ENCODE peak calls at places on chromosomes 11 and 22, in four cellular contexts. One of them, this sample, is unnamed.

GRCh38 chr11:93267383-93267782 is 63.2 kb upstream of the DEUP1 start:
- DNase-seq in psoas muscle: no peak
- DNase-seq in thyroid gland: peak
- DNase-seq in left lung: peak
- DNase-seq in this sample: peak

GRCh38 chr11:33258631-33259184 is 1.5 kb downstream of the HIPK3 start:
- DNase-seq in psoas muscle: no peak
- DNase-seq in left lung: no peak
- DNase-seq in thyroid gland: peak
- DNase-seq in this sample: no peak

GRCh38 chr11:1168721-1169161 is 11.0 kb downstream of the MUC5AC start:
- DNase-seq in thyroid gland: no peak
- DNase-seq in psoas muscle: no peak
- DNase-seq in left lung: no peak
- DNase-seq in this sample: peak

GRCh38 chr11:119764108-119764874 is 35.3 kb upstream of the NECTIN1 start:
- DNase-seq in left lung: peak
- DNase-seq in psoas muscle: peak
- DNase-seq in thyroid gland: peak
- DNase-seq in this sample: peak

GRCh38 chr11:115433376-115433775 is 70.8 kb downstream of the CADM1 start:
- DNase-seq in thyroid gland: no peak
- DNase-seq in left lung: no peak
- DNase-seq in psoas muscle: no peak
- DNase-seq in this sample: no peak

GRCh38 chr11:65013130-65013691 is 749 bp upstream of the ARL2 start:
- DNase-seq in psoas muscle: peak
- DNase-seq in left lung: peak
- DNase-seq in thyroid gland: peak
- DNase-seq in this sample: peak

GRCh38 chr11:112584674-112585073 is 324.0 kb upstream of the PLET1 start:
- DNase-seq in thyroid gland: no peak
- DNase-seq in psoas muscle: no peak
- DNase-seq in left lung: no peak
- DNase-seq in this sample: no peak

GRCh38 chr11:10488121-10488580 is 33.1 kb downstream of the AMPD3 start:
- DNase-seq in left lung: peak
- DNase-seq in thyroid gland: peak
- DNase-seq in psoas muscle: no peak
- DNase-seq in this sample: no peak

GRCh38 chr22:35315855-35316745 is 16.4 kb downstream of the TOM1 start:
- DNase-seq in left lung: peak
- DNase-seq in psoas muscle: peak
- DNase-seq in thyroid gland: peak
- DNase-seq in this sample: peak

GRCh38 chr11:12092714-12093113 is 17.7 kb upstream of the MICAL2 start:
- DNase-seq in thyroid gland: peak
- DNase-seq in left lung: no peak
- DNase-seq in psoas muscle: no peak
- DNase-seq in this sample: no peak

GRCh38 chr11:82996966-82997606 is 74.6 kb downstream of the RAB30 start:
- DNase-seq in left lung: no peak
- DNase-seq in psoas muscle: no peak
- DNase-seq in thyroid gland: no peak
- DNase-seq in this sample: no peak

GRCh38 chr11:33234397-33235168 is 22.6 kb upstream of the HIPK3 start:
- DNase-seq in thyroid gland: no peak
- DNase-seq in psoas muscle: no peak
- DNase-seq in left lung: no peak
- DNase-seq in this sample: no peak

GRCh38 chr22:36328635-36329216 is 59.0 kb downstream of the MYH9 start:
- DNase-seq in left lung: peak
- DNase-seq in thyroid gland: peak
- DNase-seq in psoas muscle: peak
- DNase-seq in this sample: no peak
- H3K4me3 ChIP-seq in left lung: no peak
- H3K4me3 ChIP-seq in thyroid gland: no peak
- H3K4me3 ChIP-seq in psoas muscle: peak
- H3K4me3 ChIP-seq in this sample: peak

GRCh38 chr22:36425977-36426523 is 38.3 kb upstream of the MYH9 start:
- DNase-seq in left lung: peak
- DNase-seq in psoas muscle: peak
- DNase-seq in thyroid gland: no peak
- DNase-seq in this sample: peak
- H3K27ac ChIP-seq in left lung: peak
- H3K27ac ChIP-seq in psoas muscle: no peak
- H3K27ac ChIP-seq in thyroid gland: no peak
- H3K27ac ChIP-seq in this sample: peak

GRCh38 chr11:118175600-118176399 is 639 bp downstream of the SCN2B start:
- DNase-seq in left lung: no peak
- DNase-seq in thyroid gland: no peak
- DNase-seq in psoas muscle: no peak
- DNase-seq in this sample: no peak
- H3K4me3 ChIP-seq in left lung: peak
- H3K4me3 ChIP-seq in thyroid gland: peak
- H3K4me3 ChIP-seq in psoas muscle: peak
- H3K4me3 ChIP-seq in this sample: peak

GRCh38 chr11:126432525-126432924 is 77.0 kb downstream of the ST3GAL4 start:
- DNase-seq in left lung: no peak
- DNase-seq in psoas muscle: no peak
- DNase-seq in thyroid gland: no peak
- DNase-seq in this sample: no peak

GRCh38 chr11:126430581-126431320 is 75.3 kb downstream of the ST3GAL4 start:
- DNase-seq in left lung: no peak
- DNase-seq in psoas muscle: no peak
- DNase-seq in thyroid gland: no peak
- DNase-seq in this sample: no peak

GRCh38 chr11:126433244-126433846 is 77.9 kb downstream of the ST3GAL4 start:
- DNase-seq in thyroid gland: no peak
- DNase-seq in left lung: no peak
- DNase-seq in psoas muscle: no peak
- DNase-seq in this sample: no peak

GRCh38 chr11:126431401-126432064 is 76.0 kb downstream of the ST3GAL4 start:
- DNase-seq in thyroid gland: no peak
- DNase-seq in left lung: no peak
- DNase-seq in psoas muscle: peak
- DNase-seq in this sample: no peak

DNA sequence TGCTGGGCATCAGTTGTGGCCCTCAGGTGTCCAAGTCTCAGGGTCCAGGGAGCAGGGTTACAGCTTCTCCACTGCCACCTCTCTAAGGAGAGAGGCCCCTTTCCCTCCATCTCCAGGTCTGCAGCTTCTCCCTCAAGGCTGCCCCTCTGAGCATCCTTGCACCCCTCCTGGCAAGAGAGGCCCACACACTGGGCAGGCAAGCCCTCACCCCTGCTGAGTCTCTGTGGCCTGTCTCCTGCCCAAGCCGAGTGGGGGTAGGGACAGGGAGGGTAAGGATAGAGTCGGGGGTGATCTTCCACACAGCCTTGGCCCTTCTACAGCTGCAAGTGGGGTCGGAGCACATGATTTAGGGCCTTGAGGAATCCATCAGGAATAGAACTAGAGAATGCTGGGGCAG is 76.6 kb downstream of the ST3GAL4 start:
- DNase-seq in left lung: no peak
- DNase-seq in thyroid gland: no peak
- DNase-seq in psoas muscle: no peak
- DNase-seq in this sample: no peak
- H3K27ac ChIP-seq in left lung: peak
- H3K27ac ChIP-seq in thyroid gland: no peak
- H3K27ac ChIP-seq in psoas muscle: no peak
- H3K27ac ChIP-seq in this sample: peak

DNA sequence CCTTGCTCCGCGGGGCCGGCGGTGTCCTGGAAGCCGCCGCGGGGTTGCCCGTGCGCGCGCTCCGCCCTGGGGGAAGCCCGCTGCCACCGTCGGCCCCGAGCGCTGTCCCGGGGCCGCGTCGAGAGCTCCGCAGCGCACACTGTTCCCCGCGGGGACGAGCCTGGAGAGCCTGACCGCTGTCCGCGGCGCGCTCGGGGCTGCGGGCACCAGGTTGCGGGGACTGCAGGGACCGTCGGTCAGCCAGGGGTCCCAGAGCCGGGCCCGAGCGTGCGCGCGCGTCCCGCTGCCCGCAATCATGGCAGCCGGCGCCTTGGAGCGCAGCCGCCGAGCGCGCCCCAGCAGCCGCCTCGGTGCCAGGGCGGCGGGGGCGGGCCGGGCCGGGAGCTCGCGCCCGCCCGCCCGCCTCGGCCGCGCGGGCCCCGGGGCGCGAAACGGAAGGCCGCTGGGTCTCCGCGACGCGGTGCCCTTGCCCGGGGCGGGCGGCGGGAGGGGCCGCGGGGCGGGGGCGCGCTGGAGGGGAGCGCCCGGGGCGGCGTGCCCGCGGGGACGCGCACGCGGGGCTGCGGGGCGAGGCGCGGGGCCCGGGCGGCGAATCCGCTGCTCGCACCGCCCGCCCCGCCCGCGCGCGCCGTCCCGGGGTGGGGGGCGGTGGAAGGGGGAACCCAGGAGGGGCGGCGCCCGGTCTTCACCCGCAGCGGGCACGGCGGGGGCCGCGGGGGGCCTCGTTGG is 79.4 kb upstream of the PPARA start:
- DNase-seq in thyroid gland: peak
- DNase-seq in psoas muscle: peak
- DNase-seq in left lung: peak
- DNase-seq in this sample: peak
- H3K4me3 ChIP-seq in thyroid gland: peak
- H3K4me3 ChIP-seq in psoas muscle: peak
- H3K4me3 ChIP-seq in left lung: peak
- H3K4me3 ChIP-seq in this sample: peak

This sample was measured in upper lobe of right lung.